ENCODE peak calls at places on chromosomes 6 and 20, in five cellular contexts. One of them, this sample, is unnamed.

GRCh38 chr6:141562181-141562800 is 570.4 kb upstream of the GJE1 start:
- DNase-seq in lower lobe of right lung: peak; percentile 42
- DNase-seq in astrocyte of the spinal cord: no peak
- DNase-seq in right cardiac atrium: peak; percentile 75
- DNase-seq in heart left ventricle: peak; percentile 47
- DNase-seq in this sample: no peak

GRCh38 chr20:46058656-46059281 is 29.8 kb downstream of the SLC12A5 start:
- DNase-seq in right cardiac atrium: no peak
- DNase-seq in heart left ventricle: no peak
- DNase-seq in astrocyte of the spinal cord: no peak
- DNase-seq in lower lobe of right lung: peak; percentile 51
- DNase-seq in this sample: peak; percentile 13

GRCh38 chr6:132669690-132670291 is 10.8 kb upstream of the TAAR1 start:
- DNase-seq in heart left ventricle: no peak
- DNase-seq in right cardiac atrium: no peak
- DNase-seq in astrocyte of the spinal cord: peak; percentile 54
- DNase-seq in lower lobe of right lung: no peak
- DNase-seq in this sample: no peak

GRCh38 chr6:72350256-72350875 is 271.5 kb upstream of the KCNQ5 start:
- DNase-seq in astrocyte of the spinal cord: no peak
- DNase-seq in right cardiac atrium: no peak
- DNase-seq in heart left ventricle: no peak
- DNase-seq in lower lobe of right lung: no peak
- DNase-seq in this sample: no peak

GRCh38 chr20:51507357-51508036 is 35.0 kb downstream of the NFATC2 start:
- DNase-seq in heart left ventricle: no peak
- DNase-seq in lower lobe of right lung: no peak
- DNase-seq in astrocyte of the spinal cord: peak; percentile 74
- DNase-seq in right cardiac atrium: no peak
- DNase-seq in this sample: no peak

GRCh38 chr6:110537208-110538123 is 61.1 kb upstream of the SLC22A16 start:
- DNase-seq in lower lobe of right lung: no peak
- DNase-seq in right cardiac atrium: no peak
- DNase-seq in astrocyte of the spinal cord: peak; percentile 96
- DNase-seq in heart left ventricle: no peak
- DNase-seq in this sample: no peak

GRCh38 chr6:142816024-142816423 is 129.0 kb downstream of the HIVEP2 start:
- DNase-seq in heart left ventricle: no peak
- DNase-seq in right cardiac atrium: no peak
- DNase-seq in lower lobe of right lung: no peak
- DNase-seq in astrocyte of the spinal cord: peak; percentile 41
- DNase-seq in this sample: no peak

GRCh38 chr20:48142258-48142657 is 357.0 kb upstream of the SULF2 start:
- DNase-seq in right cardiac atrium: no peak
- DNase-seq in astrocyte of the spinal cord: no peak
- DNase-seq in lower lobe of right lung: no peak
- DNase-seq in heart left ventricle: no peak
- DNase-seq in this sample: no peak

GRCh38 chr20:35329435-35330139 is 37.4 kb upstream of the FAM83C start:
- DNase-seq in astrocyte of the spinal cord: no peak
- DNase-seq in lower lobe of right lung: no peak
- DNase-seq in right cardiac atrium: no peak
- DNase-seq in heart left ventricle: no peak
- DNase-seq in this sample: peak; percentile 31

GRCh38 chr6:119671105-119671504 is 321.5 kb upstream of the MAN1A1 start:
- DNase-seq in lower lobe of right lung: no peak
- DNase-seq in right cardiac atrium: no peak
- DNase-seq in heart left ventricle: no peak
- DNase-seq in astrocyte of the spinal cord: peak; percentile 8
- DNase-seq in this sample: no peak

GRCh38 chr6:141117869-141118268 is 1014.9 kb upstream of the GJE1 start:
- DNase-seq in heart left ventricle: no peak
- DNase-seq in astrocyte of the spinal cord: no peak
- DNase-seq in right cardiac atrium: no peak
- DNase-seq in lower lobe of right lung: no peak
- DNase-seq in this sample: no peak

GRCh38 chr6:90284236-90284744 is 12.4 kb downstream of the BACH2 start:
- DNase-seq in heart left ventricle: no peak
- DNase-seq in astrocyte of the spinal cord: peak; percentile 94
- DNase-seq in lower lobe of right lung: no peak
- DNase-seq in right cardiac atrium: no peak
- DNase-seq in this sample: no peak

GRCh38 chr6:39927159-39927558 is 7.1 kb downstream of the MOCS1 start:
- DNase-seq in heart left ventricle: no peak
- DNase-seq in lower lobe of right lung: no peak
- DNase-seq in right cardiac atrium: no peak
- DNase-seq in astrocyte of the spinal cord: peak; percentile 38
- DNase-seq in this sample: no peak

GRCh38 chr6:35147101-35147885 is 6.2 kb upstream of the TCP11 start:
- DNase-seq in heart left ventricle: no peak
- DNase-seq in astrocyte of the spinal cord: no peak
- DNase-seq in right cardiac atrium: no peak
- DNase-seq in lower lobe of right lung: no peak
- DNase-seq in this sample: no peak

GRCh38 chr6:161372422-161372793 is 98.5 kb upstream of the AGPAT4 start:
- DNase-seq in right cardiac atrium: no peak
- DNase-seq in astrocyte of the spinal cord: no peak
- DNase-seq in lower lobe of right lung: no peak
- DNase-seq in heart left ventricle: no peak
- DNase-seq in this sample: no peak

GRCh38 chr6:150883521-150883920 is 18.0 kb downstream of the MTHFD1L start:
- DNase-seq in astrocyte of the spinal cord: no peak
- DNase-seq in lower lobe of right lung: no peak
- DNase-seq in heart left ventricle: no peak
- DNase-seq in right cardiac atrium: no peak
- DNase-seq in this sample: no peak

GRCh38 chr6:110408891-110409290 is 6.5 kb downstream of the DDO start:
- DNase-seq in lower lobe of right lung: no peak
- DNase-seq in right cardiac atrium: no peak
- DNase-seq in astrocyte of the spinal cord: no peak
- DNase-seq in heart left ventricle: no peak
- DNase-seq in this sample: no peak

GRCh38 chr6:92550501-92550900 is 868.9 kb downstream of the EPHA7 start:
- DNase-seq in lower lobe of right lung: no peak
- DNase-seq in right cardiac atrium: no peak
- DNase-seq in astrocyte of the spinal cord: no peak
- DNase-seq in heart left ventricle: no peak
- DNase-seq in this sample: no peak

GRCh38 chr6:28982476-28983266 is 22.4 kb downstream of the ZNF311 start:
- DNase-seq in right cardiac atrium: no peak
- DNase-seq in lower lobe of right lung: no peak
- DNase-seq in heart left ventricle: no peak
- DNase-seq in astrocyte of the spinal cord: peak; percentile 79
- DNase-seq in this sample: no peak

GRCh38 chr6:71349395-71349794 is 60.8 kb downstream of the OGFRL1 start:
- DNase-seq in astrocyte of the spinal cord: peak; percentile 71
- DNase-seq in lower lobe of right lung: no peak
- DNase-seq in heart left ventricle: no peak
- DNase-seq in right cardiac atrium: no peak
- DNase-seq in this sample: no peak

GRCh38 chr20:1396702-1397101 is 3.8 kb upstream of the FKBP1A start:
- DNase-seq in lower lobe of right lung: no peak
- DNase-seq in astrocyte of the spinal cord: no peak
- DNase-seq in right cardiac atrium: no peak
- DNase-seq in heart left ventricle: no peak
- DNase-seq in this sample: no peak

GRCh38 chr6:37276916-37277509 is 19.1 kb upstream of the TMEM217 start:
- DNase-seq in lower lobe of right lung: no peak
- DNase-seq in heart left ventricle: no peak
- DNase-seq in right cardiac atrium: no peak
- DNase-seq in astrocyte of the spinal cord: no peak
- DNase-seq in this sample: no peak

GRCh38 chr20:1955289-1955688 is 38.6 kb downstream of the PDYN start:
- DNase-seq in lower lobe of right lung: no peak
- DNase-seq in astrocyte of the spinal cord: no peak
- DNase-seq in right cardiac atrium: no peak
- DNase-seq in heart left ventricle: no peak
- DNase-seq in this sample: no peak

GRCh38 chr6:137823826-137824501 is 43.1 kb upstream of the TNFAIP3 start:
- DNase-seq in heart left ventricle: peak; percentile 47
- DNase-seq in lower lobe of right lung: no peak
- DNase-seq in right cardiac atrium: peak; percentile 67
- DNase-seq in astrocyte of the spinal cord: peak; percentile 72
- DNase-seq in this sample: no peak

GRCh38 chr20:631091-631490 is 21.0 kb upstream of the TCF15 start:
- DNase-seq in heart left ventricle: no peak
- DNase-seq in right cardiac atrium: no peak
- DNase-seq in astrocyte of the spinal cord: no peak
- DNase-seq in lower lobe of right lung: no peak
- DNase-seq in this sample: no peak

GRCh38 chr6:86016567-86016966 is 373.9 kb upstream of the SYNCRIP start:
- DNase-seq in heart left ventricle: no peak
- DNase-seq in lower lobe of right lung: no peak
- DNase-seq in astrocyte of the spinal cord: no peak
- DNase-seq in right cardiac atrium: no peak
- DNase-seq in this sample: no peak

DNA sequence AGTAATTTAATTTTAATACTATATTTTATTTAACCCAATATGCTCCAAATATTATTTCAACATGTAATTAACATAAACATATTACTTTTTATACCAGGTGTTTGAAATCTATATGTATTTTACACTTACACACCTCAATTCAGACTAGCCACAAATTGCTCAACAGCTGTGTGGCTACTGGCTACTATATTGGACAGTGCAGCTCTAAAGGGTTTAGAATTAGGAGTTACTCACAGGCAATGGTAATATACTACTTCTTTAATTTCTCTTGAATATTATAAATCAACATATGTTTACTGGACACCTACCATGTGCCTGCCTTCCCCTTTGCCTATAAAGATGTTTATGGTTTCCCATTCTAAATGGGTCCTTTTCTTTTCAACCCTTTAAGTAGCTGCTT is 2.3 kb downstream of the MTRF1L start:
- DNase-seq in right cardiac atrium: no peak
- DNase-seq in astrocyte of the spinal cord: no peak
- DNase-seq in lower lobe of right lung: no peak
- DNase-seq in heart left ventricle: no peak
- DNase-seq in this sample: no peak
- H3K4me3 ChIP-seq in right cardiac atrium: no peak overlapping the region
- H3K4me3 ChIP-seq in astrocyte of the spinal cord: no peak overlapping the region
- H3K4me3 ChIP-seq in lower lobe of right lung: no peak overlapping the region
- H3K4me3 ChIP-seq in heart left ventricle: no peak overlapping the region
- H3K4me3 ChIP-seq in this sample: no peak overlapping the region

DNA sequence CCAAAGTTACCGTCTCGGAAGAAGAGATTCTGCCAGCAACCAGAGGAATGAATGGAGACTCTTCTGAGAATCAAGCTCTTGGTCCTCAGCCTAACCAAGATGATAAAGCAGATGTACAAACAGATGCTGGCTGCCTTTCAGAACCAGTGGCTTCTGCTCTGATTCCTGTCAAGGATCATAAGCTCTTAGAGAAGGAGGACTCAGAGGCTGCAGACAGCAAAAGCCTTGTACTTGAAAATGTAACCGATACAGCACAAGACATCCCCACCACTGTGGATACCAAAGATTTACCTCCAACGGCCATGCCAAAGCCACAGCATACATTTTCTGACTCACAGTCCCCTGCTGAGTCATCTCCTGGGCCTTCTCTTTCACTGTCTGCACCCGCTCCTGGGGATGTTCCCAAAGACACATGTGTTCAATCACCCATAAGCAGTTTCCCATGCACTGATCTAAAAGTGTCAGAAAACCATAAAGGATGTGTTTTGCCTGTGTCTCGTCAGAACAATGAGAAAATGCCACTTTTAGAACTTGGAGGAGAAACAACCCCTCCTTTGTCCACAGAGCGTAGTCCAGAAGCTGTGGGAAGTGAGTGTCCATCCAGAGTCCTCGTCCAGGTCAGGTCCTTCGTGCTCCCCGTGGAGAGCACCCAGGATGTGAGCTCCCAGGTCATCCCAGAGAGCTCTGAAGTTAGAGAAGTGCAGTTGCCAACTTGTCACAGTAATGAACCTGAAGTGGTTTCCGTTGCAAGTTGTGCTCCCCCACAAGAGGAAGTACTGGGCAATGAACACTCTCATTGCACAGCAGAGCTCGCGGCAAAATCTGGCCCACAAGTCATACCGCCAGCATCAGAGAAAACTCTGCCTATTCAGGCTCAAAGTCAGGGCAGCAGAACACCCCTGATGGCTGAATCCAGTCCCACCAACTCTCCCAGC is 109.6 kb downstream of the RTN4IP1 start:
- DNase-seq in lower lobe of right lung: peak; percentile 76
- DNase-seq in astrocyte of the spinal cord: peak; percentile 98
- DNase-seq in heart left ventricle: peak; percentile 35
- DNase-seq in right cardiac atrium: no peak
- DNase-seq in this sample: no peak
- H3K4me3 ChIP-seq in lower lobe of right lung: no peak overlapping the region
- H3K4me3 ChIP-seq in astrocyte of the spinal cord: peak overlapping the region; percentile 22
- H3K4me3 ChIP-seq in heart left ventricle: no peak overlapping the region
- H3K4me3 ChIP-seq in right cardiac atrium: no peak overlapping the region
- H3K4me3 ChIP-seq in this sample: no peak overlapping the region

GRCh38 chr20:32536861-32537656 is 48.1 kb downstream of the NOL4L start:
- DNase-seq in heart left ventricle: peak; percentile 33
- DNase-seq in astrocyte of the spinal cord: no peak
- DNase-seq in lower lobe of right lung: peak; percentile 68
- DNase-seq in right cardiac atrium: peak; percentile 74
- DNase-seq in this sample: peak; percentile 88

GRCh38 chr20:32534661-32535240 is 50.4 kb downstream of the NOL4L start:
- DNase-seq in lower lobe of right lung: peak; percentile 26
- DNase-seq in right cardiac atrium: no peak
- DNase-seq in astrocyte of the spinal cord: no peak
- DNase-seq in heart left ventricle: no peak
- DNase-seq in this sample: no peak

GRCh38 chr20:32535953-32536823 is 48.9 kb downstream of the NOL4L start:
- DNase-seq in right cardiac atrium: peak; percentile 86
- DNase-seq in heart left ventricle: peak; percentile 34
- DNase-seq in astrocyte of the spinal cord: no peak
- DNase-seq in lower lobe of right lung: peak; percentile 61
- DNase-seq in this sample: peak; percentile 76

GRCh38 chr20:32537657-32538525 is 47.2 kb downstream of the NOL4L start:
- DNase-seq in heart left ventricle: peak; percentile 27
- DNase-seq in lower lobe of right lung: no peak
- DNase-seq in astrocyte of the spinal cord: no peak
- DNase-seq in right cardiac atrium: peak; percentile 82
- DNase-seq in this sample: no peak

GRCh38 chr20:32535316-32535952 is 49.7 kb downstream of the NOL4L start:
- DNase-seq in heart left ventricle: peak; percentile 9
- DNase-seq in lower lobe of right lung: peak; percentile 15
- DNase-seq in astrocyte of the spinal cord: no peak
- DNase-seq in right cardiac atrium: no peak
- DNase-seq in this sample: no peak
- H3K4me3 ChIP-seq in heart left ventricle: no peak overlapping the region
- H3K4me3 ChIP-seq in lower lobe of right lung: peak overlapping the region; percentile 56
- H3K4me3 ChIP-seq in astrocyte of the spinal cord: no peak overlapping the region
- H3K4me3 ChIP-seq in right cardiac atrium: no peak overlapping the region
- H3K4me3 ChIP-seq in this sample: no peak overlapping the region

GRCh38 chr20:63889241-63890200 is 5.4 kb upstream of the DNAJC5 start:
- DNase-seq in right cardiac atrium: no peak
- DNase-seq in astrocyte of the spinal cord: no peak
- DNase-seq in lower lobe of right lung: no peak
- DNase-seq in heart left ventricle: no peak
- DNase-seq in this sample: no peak

GRCh38 chr20:63890616-63891015 is 4.3 kb upstream of the DNAJC5 start:
- DNase-seq in lower lobe of right lung: no peak
- DNase-seq in right cardiac atrium: no peak
- DNase-seq in heart left ventricle: no peak
- DNase-seq in astrocyte of the spinal cord: no peak
- DNase-seq in this sample: no peak

GRCh38 chr20:63890201-63890576 is 4.7 kb upstream of the DNAJC5 start:
- DNase-seq in astrocyte of the spinal cord: no peak
- DNase-seq in lower lobe of right lung: no peak
- DNase-seq in heart left ventricle: no peak
- DNase-seq in right cardiac atrium: no peak
- DNase-seq in this sample: no peak

GRCh38 chr20:63892402-63892801 is 2.5 kb upstream of the DNAJC5 start:
- DNase-seq in astrocyte of the spinal cord: no peak
- DNase-seq in heart left ventricle: no peak
- DNase-seq in lower lobe of right lung: no peak
- DNase-seq in right cardiac atrium: no peak
- DNase-seq in this sample: no peak

GRCh38 chr20:63891061-63892002 is 3.6 kb upstream of the DNAJC5 start:
- DNase-seq in lower lobe of right lung: no peak
- DNase-seq in right cardiac atrium: no peak
- DNase-seq in heart left ventricle: no peak
- DNase-seq in astrocyte of the spinal cord: no peak
- DNase-seq in this sample: no peak
- H3K4me3 ChIP-seq in lower lobe of right lung: no peak overlapping the region
- H3K4me3 ChIP-seq in right cardiac atrium: no peak overlapping the region
- H3K4me3 ChIP-seq in heart left ventricle: no peak overlapping the region
- H3K4me3 ChIP-seq in astrocyte of the spinal cord: no peak overlapping the region
- H3K4me3 ChIP-seq in this sample: no peak overlapping the region

This sample was measured in body of pancreas.